ENCODE peak calls at places on chromosomes 2 and 18, in five cellular contexts. H is HCT116, F is fibroblast of lung, E is OCI-LY7, U is retinal pigment epithelial cell. P is an unnamed sample.

GRCh38 chr2:64966017-64966416 is 23.2 kb upstream of the SLC1A4 start:
- DNase-seq in H (no peak), F (no peak), E (no peak), U (no peak), P (no peak)

GRCh38 chr2:241935314-241935713 is 65.8 kb downstream of the RTP5 start:
- DNase-seq in H (peak), F (peak), E (no peak), U (no peak), P (no peak)

GRCh38 chr2:38740851-38741541 is 10.2 kb downstream of the SRSF7 start:
- DNase-seq in H (no peak), F (peak), E (peak), U (no peak), P (no peak)

GRCh38 chr2:15780912-15781574 is 159.3 kb upstream of the MYCN start:
- DNase-seq in H (no peak), F (no peak), E (no peak), U (no peak), P (no peak)

GRCh38 chr18:45739268-45739667 is 15.3 kb downstream of the SLC14A1 start:
- DNase-seq in H (no peak), F (no peak), E (no peak), U (no peak), P (no peak)

GRCh38 chr2:55097462-55098410 is 47.5 kb upstream of the RTN4 start:
- DNase-seq in H (no peak), F (peak), E (no peak), U (peak), P (no peak)

GRCh38 chr2:97785818-97786217 is 72.4 kb downstream of the ZAP70 start:
- DNase-seq in H (no peak), F (no peak), E (no peak), U (no peak), P (no peak)

GRCh38 chr2:239140346-239141020 is 260.3 kb downstream of the HDAC4 start:
- DNase-seq in H (no peak), F (no peak), E (no peak), U (no peak), P (no peak)

GRCh38 chr2:109702250-109702985 is 88.3 kb downstream of the SOWAHC start:
- DNase-seq in H (peak), F (peak), E (no peak), U (no peak), P (no peak)

GRCh38 chr2:47218899-47219525 is 63.9 kb upstream of the STPG4 start:
- DNase-seq in H (no peak), F (no peak), E (no peak), U (no peak), P (no peak)
- TF ChIP-seq CTCF in H (no peak), F (no peak), E (no peak), U (no peak), P (no peak)

GRCh38 chr2:128986867-128987268 is 668.2 kb upstream of the HS6ST1 start:
- DNase-seq in H (no peak), F (no peak), E (no peak), U (no peak), P (no peak)
- TF ChIP-seq CTCF in H (no peak), F (no peak), E (no peak), U (no peak), P (no peak)

GRCh38 chr2:86243950-86244733 is 44.9 kb downstream of the MRPL35 start:
- DNase-seq in H (no peak), F (peak), E (peak), U (no peak), P (no peak)
- TF ChIP-seq CTCF in H (no peak), F (no peak), E (peak), U (no peak), P (no peak)

GRCh38 chr2:134218928-134219707 is 34.8 kb upstream of the MGAT5 start:
- DNase-seq in H (no peak), F (no peak), E (peak), U (no peak), P (no peak)
- TF ChIP-seq CTCF in H (no peak), F (no peak), E (no peak), U (no peak), P (no peak)

GRCh38 chr2:25955869-25956535 is 26.3 kb downstream of the KIF3C start:
- DNase-seq in H (no peak), F (no peak), E (no peak), U (no peak), P (no peak)
- TF ChIP-seq CTCF in H (peak), F (no peak), E (peak), U (peak), P (no peak)

GRCh38 chr2:230942371-230942770 is 17.3 kb upstream of the GPR55 start:
- DNase-seq in H (no peak), F (no peak), E (no peak), U (no peak), P (no peak)
- TF ChIP-seq CTCF in H (no peak), F (no peak), E (no peak), U (no peak), P (no peak)